ENCODE peak calls at places on chromosomes 1 and 21, in seven cellular contexts. V is mammary epithelial cell, H is tibial nerve, P is astrocyte of the cerebellum, W is choroid plexus epithelial cell, T is psoas muscle, G is hepatocyte. Q is an unnamed sample.

GRCh38 chr1:91550961-91551360 is 50.3 kb downstream of the CDC7 start:
- DNase-seq in T (no peak), H (no peak), P (no peak), G (no peak), V (no peak), W (peak), Q (no peak)

GRCh38 chr1:205714190-205714905 is 34.0 kb upstream of the SLC45A3 start:
- DNase-seq in G (no peak), W (peak), P (no peak), V (peak), T (no peak), H (no peak), Q (peak)

GRCh38 chr21:44425307-44425894 is 29.9 kb upstream of the LRRC3 start:
- DNase-seq in V (peak), H (no peak), W (no peak), T (no peak), P (no peak), G (no peak), Q (no peak)

GRCh38 chr1:24929876-24930702 is at the start of gene RUNX3:
- DNase-seq in H (no peak), G (peak), V (peak), P (no peak), T (peak), W (no peak), Q (no peak)

GRCh38 chr1:241460098-241460873 is 59.3 kb downstream of the FH start:
- DNase-seq in G (no peak), H (no peak), V (no peak), P (no peak), W (no peak), T (no peak), Q (no peak)

GRCh38 chr1:198915327-198916231 is 276.7 kb downstream of the PTPRC start:
- DNase-seq in W (no peak), H (no peak), G (no peak), T (no peak), P (no peak), V (no peak), Q (no peak)

GRCh38 chr21:27429612-27430361 is 462.9 kb upstream of the ADAMTS5 start:
- DNase-seq in T (no peak), P (peak), V (no peak), H (no peak), W (peak), G (no peak), Q (peak)

GRCh38 chr1:8706995-8707396 is 110.4 kb downstream of the RERE start:
- DNase-seq in T (no peak), V (no peak), P (no peak), W (peak), G (peak), H (no peak), Q (peak)

GRCh38 chr1:205798577-205798976 is 14.4 kb downstream of the SLC41A1 start:
- DNase-seq in P (no peak), W (no peak), T (no peak), G (no peak), V (peak), H (no peak), Q (no peak)

GRCh38 chr1:167056529-167057296 is 33.5 kb downstream of the GPA33 start:
- DNase-seq in H (no peak), G (no peak), V (no peak), W (no peak), T (no peak), P (no peak), Q (peak)

GRCh38 chr21:37509802-37510393 is 143.3 kb downstream of the DYRK1A start:
- DNase-seq in G (peak), H (no peak), T (no peak), W (peak), P (no peak), V (no peak), Q (peak)

GRCh38 chr1:226185153-226186036 is 1.1 kb downstream of the ACBD3 start:
- DNase-seq in V (peak), T (no peak), P (no peak), G (no peak), H (no peak), W (peak), Q (peak)

GRCh38 chr1:226186124-226187018 is at the start of gene ACBD3:
- DNase-seq in G (peak), P (peak), W (peak), T (peak), H (peak), V (peak), Q (peak)

GRCh38 chr1:226187019-226187322 is 430 bp upstream of the ACBD3 start:
- DNase-seq in H (no peak), G (no peak), T (no peak), W (no peak), P (no peak), V (no peak), Q (no peak)

GRCh38 chr1:226187380-226187779 is 839 bp upstream of the ACBD3 start:
- DNase-seq in P (no peak), V (no peak), W (no peak), G (no peak), H (no peak), T (no peak), Q (no peak)

DNA sequence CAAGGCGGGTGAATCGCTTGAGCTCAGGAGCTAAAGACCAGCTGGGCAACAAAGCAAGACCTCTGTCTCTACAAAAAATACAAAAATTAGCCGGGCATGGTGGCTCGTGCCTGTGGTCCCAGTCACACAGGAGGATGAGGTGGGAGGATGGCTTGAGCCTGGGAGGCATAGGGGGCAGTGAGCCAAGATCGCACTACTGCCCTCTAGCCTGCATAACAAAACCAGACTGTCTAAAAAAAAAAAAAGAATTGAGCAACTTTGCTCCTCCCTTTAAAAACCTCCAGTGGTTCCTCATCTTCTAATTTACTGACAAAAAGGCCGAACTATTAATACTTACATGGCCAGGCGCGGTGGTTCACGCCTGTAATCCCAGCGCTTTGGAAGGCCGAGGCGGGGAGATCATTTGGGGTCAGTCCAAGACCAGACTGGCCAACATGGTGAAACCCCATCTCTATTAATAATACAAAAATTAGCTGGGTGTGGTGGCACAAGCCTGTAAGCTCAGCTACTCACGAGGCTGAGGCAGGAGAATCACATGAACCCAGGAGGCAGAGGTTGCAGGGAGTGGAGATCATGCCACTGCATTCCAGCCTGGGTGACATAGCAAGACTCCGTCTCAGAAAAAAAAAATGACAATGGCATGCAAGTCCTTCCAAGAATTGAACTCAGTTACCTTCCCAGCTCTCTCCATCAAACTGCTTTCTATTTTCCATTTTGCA is 4.4 kb downstream of the ACBD3 start:
- DNase-seq in W (peak), V (peak), P (peak), T (peak), G (peak), H (peak), Q (peak)
- H3K4me3 ChIP-seq in W (no peak), V (no peak), P (no peak), T (no peak), G (no peak), H (no peak), Q (no peak)

DNA sequence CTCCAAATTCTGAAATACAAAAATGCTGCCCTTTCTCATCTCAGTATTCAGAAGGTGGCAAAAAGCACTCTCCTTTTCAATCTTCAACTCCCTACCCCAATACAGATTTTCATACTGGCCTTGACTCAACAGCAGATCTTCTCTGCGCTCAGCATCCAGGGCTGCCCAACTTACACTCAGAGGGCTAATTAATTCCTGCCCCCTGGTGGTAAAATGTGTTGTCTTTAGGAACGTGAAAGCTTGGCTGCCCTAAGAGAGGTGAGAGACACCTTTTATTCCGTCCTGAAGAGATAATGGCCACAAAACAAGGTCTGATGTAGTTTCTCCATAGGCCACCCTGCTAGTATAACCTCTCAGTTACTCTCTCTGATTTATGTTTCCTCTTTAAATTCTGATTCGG is 25.0 kb downstream of the KRTAP24-1 start:
- DNase-seq in V (peak), P (peak), H (peak), T (no peak), G (peak), W (peak), Q (peak)
- TF ChIP-seq CTCF in V (peak), P (peak), H (no peak), T (no peak), G (peak), W (peak), Q (peak)

GRCh38 chr1:112399456-112399855 is 3.4 kb downstream of the CTTNBP2NL start:
- DNase-seq in W (peak), V (no peak), T (no peak), H (no peak), G (no peak), P (no peak), Q (peak)
- H3K4me3 ChIP-seq in W (no peak), V (no peak), T (no peak), H (no peak), G (no peak), P (no peak), Q (no peak)

GRCh38 chr1:48450505-48450904 is 21.5 kb downstream of the SPATA6 start:
- DNase-seq in V (no peak), H (no peak), P (no peak), T (no peak), W (peak), G (no peak), Q (peak)
- TF ChIP-seq CTCF in V (no peak), H (no peak), P (peak), T (peak), W (peak), G (peak), Q (peak)

GRCh38 chr1:46532498-46533178 is 18.8 kb downstream of the KNCN start:
- DNase-seq in W (peak), P (no peak), H (peak), G (peak), V (no peak), T (peak), Q (peak)
- H3K4me3 ChIP-seq in W (peak), P (no peak), H (no peak), G (no peak), V (peak), T (peak), Q (no peak)

DNA sequence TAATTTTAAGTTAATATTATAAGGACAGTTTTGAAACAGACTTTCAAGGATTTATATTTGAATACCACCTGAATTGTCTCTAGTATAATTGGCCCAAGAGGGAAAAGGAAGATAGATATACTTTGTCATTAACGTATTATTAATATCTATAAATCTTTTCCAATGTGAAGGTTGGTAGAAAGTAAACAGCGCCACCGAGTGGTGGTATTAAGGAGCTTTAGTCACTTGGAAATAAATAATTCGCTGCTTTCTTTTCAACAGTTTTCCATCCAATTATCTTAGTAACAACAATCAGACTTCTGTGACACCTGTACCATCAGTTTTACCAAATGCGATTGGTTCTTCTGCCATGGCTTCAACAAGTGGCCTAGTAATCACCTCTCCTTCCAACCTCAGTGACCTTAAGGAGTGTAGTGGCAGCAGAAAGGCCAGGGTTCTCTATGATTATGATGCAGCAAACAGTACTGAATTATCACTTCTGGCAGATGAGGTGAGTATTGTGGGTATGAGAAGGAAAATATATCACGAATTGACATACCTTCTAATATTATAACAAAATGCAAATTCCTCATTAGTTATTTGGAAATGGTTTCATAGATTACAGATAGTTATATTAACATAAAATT is 37.7 kb downstream of the SH3GLB1 start:
- DNase-seq in P (peak), W (peak), H (peak), V (peak), T (no peak), G (peak), Q (peak)
- TF ChIP-seq CTCF in P (peak), W (peak), H (peak), V (peak), T (peak), G (peak), Q (peak)

DNA sequence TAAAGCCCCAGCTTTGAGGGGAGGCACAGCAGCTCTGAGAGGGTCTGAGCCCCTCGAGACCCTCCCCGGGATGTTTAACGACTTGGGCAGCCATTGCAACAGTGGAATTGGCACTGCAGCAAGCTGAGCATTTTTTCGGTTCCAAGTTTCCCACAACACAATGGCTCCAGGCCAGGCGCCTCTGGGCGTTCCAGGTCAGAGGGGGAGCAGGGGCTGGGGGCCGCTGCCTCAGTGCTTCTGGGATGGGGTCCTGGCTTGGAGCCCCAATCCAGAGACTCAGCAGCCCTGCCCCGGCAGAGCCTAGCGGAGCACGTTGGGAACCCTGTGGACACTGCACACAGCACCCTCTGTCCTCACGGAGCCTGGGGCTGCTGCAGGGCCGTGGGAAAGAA is 50.0 kb downstream of the COL18A1 start:
- DNase-seq in G (no peak), T (peak), H (no peak), P (no peak), W (peak), V (no peak), Q (peak)
- H3K4me3 ChIP-seq in G (no peak), T (no peak), H (peak), P (peak), W (no peak), V (no peak), Q (no peak)

GRCh38 chr1:60090662-60091061 is 17.1 kb upstream of the C1orf87 start:
- DNase-seq in W (no peak), P (no peak), G (no peak), V (no peak), H (no peak), T (no peak), Q (no peak)

GRCh38 chr1:60088620-60089155 is 15.1 kb upstream of the C1orf87 start:
- DNase-seq in P (no peak), G (no peak), H (no peak), W (peak), T (no peak), V (no peak), Q (peak)
- TF ChIP-seq CTCF in P (peak), G (peak), H (no peak), W (peak), T (no peak), V (no peak), Q (peak)